ENCODE peak calls at places on chromosome 9, in seven cellular contexts. D, M, H, N, A, F and V are unnamed samples. For H3K4me1, the result is how much of the 10 kb centered on the place peaks cover.

GRCh38 chr9:33101104-33101951 is 24.9 kb upstream of the SMU1 start:
- DNase-seq in D (no peak), M (no peak), H (no peak), N (no peak), A (peak), F (peak), V (no peak)

GRCh38 chr9:107054146-107054545 is 191.2 kb downstream of the ZNF462 start:
- DNase-seq in D (no peak), M (no peak), H (no peak), N (no peak), A (no peak), F (no peak), V (no peak)

GRCh38 chr9:33044162-33044673 is 19.1 kb downstream of the DNAJA1 start:
- DNase-seq in D (peak), M (peak), H (no peak), N (peak), A (peak), F (peak), V (no peak)

GRCh38 chr9:121860213-121860612 is 208.8 kb downstream of the DAB2IP start:
- DNase-seq in D (no peak), M (no peak), H (no peak), N (no peak), A (no peak), F (no peak), V (no peak)

GRCh38 chr9:93268551-93269314 is 84.8 kb downstream of the WNK2 start:
- DNase-seq in D (no peak), M (no peak), H (no peak), N (no peak), A (no peak), F (no peak), V (no peak)

GRCh38 chr9:14323083-14323968 is 9.4 kb upstream of the NFIB start:
- DNase-seq in D (no peak), M (no peak), H (no peak), N (no peak), A (no peak), F (no peak), V (peak)

GRCh38 chr9:96554801-96555566 is 64.7 kb downstream of the CDC14B start:
- DNase-seq in D (no peak), M (no peak), H (no peak), N (peak), A (peak), F (no peak), V (no peak)

GRCh38 chr9:121286973-121287721 is 19.2 kb downstream of the GSN start:
- DNase-seq in D (peak), M (no peak), H (peak), N (peak), A (peak), F (peak), V (peak)

GRCh38 chr9:108800632-108801099 is 55.1 kb downstream of the ACTL7B start:
- DNase-seq in D (no peak), M (no peak), H (no peak), N (no peak), A (no peak), F (no peak), V (no peak)

GRCh38 chr9:33852216-33852826 is 35.4 kb downstream of the UBE2R2 start:
- DNase-seq in D (peak), M (peak), H (peak), N (no peak), A (peak), F (peak), V (no peak)

GRCh38 chr9:106888992-106889631 is 26.1 kb downstream of the ZNF462 start:
- DNase-seq in D (no peak), M (no peak), H (no peak), N (no peak), A (no peak), F (no peak), V (no peak)

GRCh38 chr9:133086894-133087293 is 25.1 kb downstream of the CEL start:
- DNase-seq in D (no peak), M (no peak), H (no peak), N (no peak), A (no peak), F (no peak), V (no peak)

GRCh38 chr9:35746583-35746982 is 2.4 kb downstream of the GBA2 start:
- DNase-seq in D (no peak), M (no peak), H (no peak), N (peak), A (no peak), F (no peak), V (no peak)

GRCh38 chr9:129944501-129945116 is 98.4 kb downstream of the FNBP1 start:
- DNase-seq in D (no peak), M (peak), H (no peak), N (no peak), A (no peak), F (no peak), V (no peak)

GRCh38 chr9:131657456-131657855 is 82.4 kb downstream of the RAPGEF1 start:
- DNase-seq in D (no peak), M (no peak), H (no peak), N (no peak), A (no peak), F (no peak), V (no peak)

GRCh38 chr9:78542491-78543175 is 245.7 kb downstream of the PSAT1 start:
- DNase-seq in D (no peak), M (no peak), H (no peak), N (no peak), A (no peak), F (no peak), V (no peak)

GRCh38 chr9:113621309-113621791 is 157.8 kb downstream of the RGS3 start:
- DNase-seq in D (no peak), M (no peak), H (no peak), N (peak), A (peak), F (peak), V (no peak)

GRCh38 chr9:113620377-113621161 is 157.0 kb downstream of the RGS3 start:
- DNase-seq in D (peak), M (no peak), H (peak), N (peak), A (peak), F (peak), V (peak)

GRCh38 chr9:113622600-113623400 is 159.3 kb downstream of the RGS3 start:
- DNase-seq in D (no peak), M (no peak), H (peak), N (peak), A (peak), F (peak), V (no peak)

GRCh38 chr9:113623851-113624485 is 160.4 kb downstream of the RGS3 start:
- DNase-seq in D (no peak), M (no peak), H (no peak), N (no peak), A (no peak), F (no peak), V (no peak)

GRCh38 chr9:113622038-113622437 is 158.5 kb downstream of the RGS3 start:
- DNase-seq in D (no peak), M (no peak), H (no peak), N (no peak), A (no peak), F (no peak), V (no peak)
- H3K4me1 ChIP-seq in D (under half), M (under half), H (under half), N (half or more), A (under half), F (under half), V (under half)

DNA sequence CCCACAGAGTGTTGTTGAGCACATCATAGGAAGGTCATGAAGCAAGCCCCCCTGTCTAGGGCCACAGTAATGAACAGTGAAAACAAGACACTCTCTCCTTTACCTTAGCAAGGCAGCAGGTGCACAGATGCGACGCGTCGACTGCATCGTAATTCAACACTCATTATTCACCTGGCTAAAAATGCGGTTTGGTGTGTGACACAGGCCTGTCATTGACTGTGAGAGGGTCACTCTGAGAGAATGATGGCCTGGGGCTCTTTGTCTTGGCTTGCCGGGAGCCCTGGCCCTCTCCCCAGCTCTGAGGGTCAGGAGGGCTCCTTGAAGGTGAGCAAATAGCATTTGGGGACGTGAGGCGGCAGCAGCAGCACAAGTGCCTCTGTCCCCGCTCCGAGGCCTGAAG is 46.8 kb downstream of the SHB start:
- DNase-seq in D (no peak), M (no peak), H (no peak), N (no peak), A (no peak), F (no peak), V (no peak)
- H3K4me1 ChIP-seq in D (under half), M (under half), H (half or more), N (half or more), A (half or more), F (under half), V (half or more)

DNA sequence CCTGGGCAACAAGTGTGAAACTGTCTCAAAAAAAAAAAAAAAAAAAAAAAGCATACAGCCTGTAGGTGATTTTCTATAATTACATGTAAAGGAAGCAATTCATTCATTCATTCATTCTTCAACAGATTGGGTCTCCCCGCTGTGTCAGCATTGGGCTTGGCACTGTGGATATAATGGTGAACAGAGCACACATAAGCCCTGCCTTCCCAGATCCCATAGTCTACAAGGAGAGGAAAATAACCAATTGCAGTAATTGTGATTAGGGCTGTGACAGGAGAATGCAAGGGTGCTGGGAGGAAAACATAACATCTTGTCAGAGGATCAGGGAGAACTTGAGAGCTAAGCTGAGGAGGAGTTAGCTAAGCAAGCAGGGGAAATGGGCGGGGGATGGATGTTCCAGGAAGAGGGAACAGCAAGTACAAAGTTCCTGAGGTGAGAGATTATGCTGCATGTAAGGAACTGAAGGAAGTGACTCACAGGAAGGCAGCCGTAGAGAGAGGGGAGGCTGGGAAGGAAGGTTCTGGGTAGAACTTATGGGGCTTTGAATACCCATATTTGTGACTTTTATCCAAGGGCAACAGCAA is 24.0 kb upstream of the KLF9 start:
- DNase-seq in D (no peak), M (no peak), H (peak), N (peak), A (peak), F (peak), V (no peak)
- H3K4me1 ChIP-seq in D (under half), M (under half), H (under half), N (under half), A (under half), F (under half), V (under half)

GRCh38 chr9:114958021-114958846 is 27.8 kb upstream of the TNFSF8 start:
- DNase-seq in D (no peak), M (no peak), H (no peak), N (no peak), A (peak), F (peak), V (no peak)

GRCh38 chr9:114954986-114955623 is 24.7 kb upstream of the TNFSF8 start:
- DNase-seq in D (no peak), M (no peak), H (no peak), N (no peak), A (no peak), F (no peak), V (no peak)

GRCh38 chr9:114953917-114954316 is 23.5 kb upstream of the TNFSF8 start:
- DNase-seq in D (no peak), M (no peak), H (no peak), N (peak), A (peak), F (peak), V (no peak)

GRCh38 chr9:114960276-114960675 is 29.9 kb upstream of the TNFSF8 start:
- DNase-seq in D (no peak), M (no peak), H (no peak), N (no peak), A (no peak), F (no peak), V (no peak)

GRCh38 chr9:114957558-114957957 is 27.2 kb upstream of the TNFSF8 start:
- DNase-seq in D (no peak), M (no peak), H (no peak), N (no peak), A (no peak), F (no peak), V (no peak)
- H3K4me1 ChIP-seq in D (under half), M (under half), H (under half), N (under half), A (under half), F (under half), V (under half)

GRCh38 chr9:124410321-124410913 is 4.8 kb downstream of the PSMB7 start:
- DNase-seq in D (no peak), M (no peak), H (no peak), N (no peak), A (no peak), F (no peak), V (no peak)
- H3K4me1 ChIP-seq in D (under half), M (under half), H (under half), N (under half), A (under half), F (under half), V (under half)

GRCh38 chr9:98219794-98220370 is 27.4 kb upstream of the CORO2A start:
- DNase-seq in D (no peak), M (no peak), H (no peak), N (no peak), A (no peak), F (no peak), V (no peak)

GRCh38 chr9:98217255-98217654 is 24.8 kb upstream of the CORO2A start:
- DNase-seq in D (no peak), M (no peak), H (no peak), N (no peak), A (no peak), F (no peak), V (no peak)

GRCh38 chr9:98218562-98219363 is 26.3 kb upstream of the CORO2A start:
- DNase-seq in D (no peak), M (no peak), H (no peak), N (no peak), A (no peak), F (no peak), V (peak)

GRCh38 chr9:98220911-98221310 is 28.5 kb upstream of the CORO2A start:
- DNase-seq in D (no peak), M (no peak), H (no peak), N (no peak), A (no peak), F (no peak), V (no peak)

GRCh38 chr9:98219364-98219716 is 26.9 kb upstream of the CORO2A start:
- DNase-seq in D (no peak), M (no peak), H (no peak), N (no peak), A (no peak), F (no peak), V (no peak)
- H3K4me1 ChIP-seq in D (under half), M (under half), H (under half), N (under half), A (under half), F (under half), V (under half)

GRCh38 chr9:74573792-74574191 is 76.7 kb downstream of the RORB start:
- DNase-seq in D (no peak), M (no peak), H (no peak), N (no peak), A (peak), F (no peak), V (no peak)
- H3K4me1 ChIP-seq in D (under half), M (under half), H (under half), N (under half), A (under half), F (under half), V (under half)

DNA sequence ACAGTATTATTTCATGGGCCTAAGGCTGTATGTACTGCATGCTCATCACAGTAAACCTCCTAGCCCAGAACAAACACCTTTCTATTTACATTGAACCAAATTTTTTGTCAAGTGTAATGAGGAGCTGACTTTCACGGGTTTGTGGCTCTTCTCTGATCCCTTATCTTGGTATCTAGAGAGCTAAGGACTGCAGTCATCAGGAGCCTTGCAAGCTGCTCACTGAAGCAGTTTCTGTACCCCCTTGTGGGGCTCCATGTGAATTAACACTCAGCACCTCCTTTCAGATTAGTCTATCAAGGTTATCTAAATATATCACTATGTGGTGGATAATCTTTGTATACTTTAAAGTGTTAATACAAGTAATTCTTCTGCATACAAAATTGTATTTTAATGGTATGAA is 108.2 kb downstream of the AUH start:
- DNase-seq in D (no peak), M (no peak), H (peak), N (no peak), A (no peak), F (no peak), V (no peak)
- H3K4me1 ChIP-seq in D (under half), M (under half), H (under half), N (under half), A (under half), F (under half), V (under half)